ENCODE peak calls at places on chromosome 14, in six cellular contexts. One of them, this sample, is unnamed.

GRCh38 chr14:83007641-83008237 is 1474.1 kb upstream of the SEL1L start:
- DNase-seq in NCI-H1694: no peak
- DNase-seq in breast epithelium: no peak
- DNase-seq in stimulated activated CD4-positive, alpha-beta T cell treated with anti-CD3 and anti-CD28 coated beads, Interleukin-15, amount 100 ng/mL, for 1 hour: no peak
- DNase-seq in midbrain: no peak
- DNase-seq in pancreas: no peak
- DNase-seq in this sample: no peak

GRCh38 chr14:32233292-32233691 is 30.2 kb upstream of the RNU6-8 start:
- DNase-seq in NCI-H1694: no peak
- DNase-seq in breast epithelium: no peak
- DNase-seq in stimulated activated CD4-positive, alpha-beta T cell treated with anti-CD3 and anti-CD28 coated beads, Interleukin-15, amount 100 ng/mL, for 1 hour: no peak
- DNase-seq in midbrain: no peak
- DNase-seq in pancreas: no peak
- DNase-seq in this sample: no peak

GRCh38 chr14:24329736-24330135 is 5.1 kb downstream of the ADCY4 start:
- DNase-seq in NCI-H1694: no peak
- DNase-seq in breast epithelium: no peak
- DNase-seq in stimulated activated CD4-positive, alpha-beta T cell treated with anti-CD3 and anti-CD28 coated beads, Interleukin-15, amount 100 ng/mL, for 1 hour: no peak
- DNase-seq in midbrain: no peak
- DNase-seq in pancreas: no peak
- DNase-seq in this sample: no peak

GRCh38 chr14:72463291-72463866 is 430.5 kb downstream of the DPF3 start:
- DNase-seq in NCI-H1694: no peak
- DNase-seq in breast epithelium: no peak
- DNase-seq in stimulated activated CD4-positive, alpha-beta T cell treated with anti-CD3 and anti-CD28 coated beads, Interleukin-15, amount 100 ng/mL, for 1 hour: no peak
- DNase-seq in midbrain: no peak
- DNase-seq in pancreas: no peak
- DNase-seq in this sample: no peak

GRCh38 chr14:55245657-55246268 is 25.5 kb upstream of the FBXO34 start:
- DNase-seq in NCI-H1694: peak; percentile 30
- DNase-seq in breast epithelium: no peak
- DNase-seq in stimulated activated CD4-positive, alpha-beta T cell treated with anti-CD3 and anti-CD28 coated beads, Interleukin-15, amount 100 ng/mL, for 1 hour: no peak
- DNase-seq in midbrain: no peak
- DNase-seq in pancreas: peak; percentile 22
- DNase-seq in this sample: peak; percentile 6

GRCh38 chr14:102007916-102008418 is 43.6 kb downstream of the DYNC1H1 start:
- DNase-seq in NCI-H1694: no peak
- DNase-seq in breast epithelium: no peak
- DNase-seq in stimulated activated CD4-positive, alpha-beta T cell treated with anti-CD3 and anti-CD28 coated beads, Interleukin-15, amount 100 ng/mL, for 1 hour: no peak
- DNase-seq in midbrain: no peak
- DNase-seq in pancreas: no peak
- DNase-seq in this sample: no peak

GRCh38 chr14:64628940-64629403 is 75.3 kb upstream of the PLEKHG3 start:
- DNase-seq in NCI-H1694: no peak
- DNase-seq in breast epithelium: no peak
- DNase-seq in stimulated activated CD4-positive, alpha-beta T cell treated with anti-CD3 and anti-CD28 coated beads, Interleukin-15, amount 100 ng/mL, for 1 hour: no peak
- DNase-seq in midbrain: peak; percentile 59
- DNase-seq in pancreas: no peak
- DNase-seq in this sample: peak; percentile 61

GRCh38 chr14:91872011-91872476 is 4.7 kb upstream of the TC2N start:
- DNase-seq in NCI-H1694: no peak
- DNase-seq in breast epithelium: no peak
- DNase-seq in stimulated activated CD4-positive, alpha-beta T cell treated with anti-CD3 and anti-CD28 coated beads, Interleukin-15, amount 100 ng/mL, for 1 hour: no peak
- DNase-seq in midbrain: no peak
- DNase-seq in pancreas: peak; percentile 79
- DNase-seq in this sample: no peak

GRCh38 chr14:69701269-69701668 is 65.7 kb upstream of the SRSF5 start:
- DNase-seq in NCI-H1694: no peak
- DNase-seq in breast epithelium: no peak
- DNase-seq in stimulated activated CD4-positive, alpha-beta T cell treated with anti-CD3 and anti-CD28 coated beads, Interleukin-15, amount 100 ng/mL, for 1 hour: no peak
- DNase-seq in midbrain: peak; percentile 67
- DNase-seq in pancreas: no peak
- DNase-seq in this sample: peak; percentile 59

GRCh38 chr14:63727736-63728728 is at the start of gene SGPP1:
- DNase-seq in NCI-H1694: peak; percentile 32
- DNase-seq in breast epithelium: peak; percentile 75
- DNase-seq in stimulated activated CD4-positive, alpha-beta T cell treated with anti-CD3 and anti-CD28 coated beads, Interleukin-15, amount 100 ng/mL, for 1 hour: peak; percentile 60
- DNase-seq in midbrain: peak; percentile 71
- DNase-seq in pancreas: peak; percentile 85
- DNase-seq in this sample: peak; percentile 75

GRCh38 chr14:95359974-95360826 is 40.5 kb upstream of the CLMN start:
- DNase-seq in NCI-H1694: no peak
- DNase-seq in breast epithelium: no peak
- DNase-seq in stimulated activated CD4-positive, alpha-beta T cell treated with anti-CD3 and anti-CD28 coated beads, Interleukin-15, amount 100 ng/mL, for 1 hour: no peak
- DNase-seq in midbrain: peak; percentile 87
- DNase-seq in pancreas: no peak
- DNase-seq in this sample: peak; percentile 87

GRCh38 chr14:96648506-96649326 is 146.5 kb downstream of the PAPOLA start:
- DNase-seq in NCI-H1694: no peak
- DNase-seq in breast epithelium: no peak
- DNase-seq in stimulated activated CD4-positive, alpha-beta T cell treated with anti-CD3 and anti-CD28 coated beads, Interleukin-15, amount 100 ng/mL, for 1 hour: no peak
- DNase-seq in midbrain: no peak
- DNase-seq in pancreas: no peak
- DNase-seq in this sample: no peak

GRCh38 chr14:69996197-69996596 is 117.0 kb downstream of the SMOC1 start:
- DNase-seq in NCI-H1694: no peak
- DNase-seq in breast epithelium: no peak
- DNase-seq in stimulated activated CD4-positive, alpha-beta T cell treated with anti-CD3 and anti-CD28 coated beads, Interleukin-15, amount 100 ng/mL, for 1 hour: no peak
- DNase-seq in midbrain: no peak
- DNase-seq in pancreas: no peak
- DNase-seq in this sample: no peak

GRCh38 chr14:85529803-85530574 is at the start of gene FLRT2:
- DNase-seq in NCI-H1694: no peak
- DNase-seq in breast epithelium: no peak
- DNase-seq in stimulated activated CD4-positive, alpha-beta T cell treated with anti-CD3 and anti-CD28 coated beads, Interleukin-15, amount 100 ng/mL, for 1 hour: no peak
- DNase-seq in midbrain: no peak
- DNase-seq in pancreas: peak; percentile 88
- DNase-seq in this sample: peak; percentile 58

GRCh38 chr14:88630565-88630964 is 67.7 kb downstream of the ZC3H14 start:
- DNase-seq in NCI-H1694: no peak
- DNase-seq in breast epithelium: no peak
- DNase-seq in stimulated activated CD4-positive, alpha-beta T cell treated with anti-CD3 and anti-CD28 coated beads, Interleukin-15, amount 100 ng/mL, for 1 hour: no peak
- DNase-seq in midbrain: no peak
- DNase-seq in pancreas: peak; percentile 16
- DNase-seq in this sample: no peak

GRCh38 chr14:68639518-68640292 is 153.2 kb downstream of the ZFP36L1 start:
- DNase-seq in NCI-H1694: no peak
- DNase-seq in breast epithelium: no peak
- DNase-seq in stimulated activated CD4-positive, alpha-beta T cell treated with anti-CD3 and anti-CD28 coated beads, Interleukin-15, amount 100 ng/mL, for 1 hour: no peak
- DNase-seq in midbrain: no peak
- DNase-seq in pancreas: no peak
- DNase-seq in this sample: no peak

GRCh38 chr14:50714452-50715073 is 46.5 kb upstream of the SAV1 start:
- DNase-seq in NCI-H1694: peak; percentile 40
- DNase-seq in breast epithelium: no peak
- DNase-seq in stimulated activated CD4-positive, alpha-beta T cell treated with anti-CD3 and anti-CD28 coated beads, Interleukin-15, amount 100 ng/mL, for 1 hour: no peak
- DNase-seq in midbrain: peak; percentile 66
- DNase-seq in pancreas: no peak
- DNase-seq in this sample: no peak

GRCh38 chr14:22821193-22822016 is 6.2 kb upstream of the SLC7A7 start:
- DNase-seq in NCI-H1694: no peak
- DNase-seq in breast epithelium: no peak
- DNase-seq in stimulated activated CD4-positive, alpha-beta T cell treated with anti-CD3 and anti-CD28 coated beads, Interleukin-15, amount 100 ng/mL, for 1 hour: no peak
- DNase-seq in midbrain: no peak
- DNase-seq in pancreas: peak; percentile 67
- DNase-seq in this sample: no peak

GRCh38 chr14:45177081-45177480 is 41.4 kb downstream of the FANCM start:
- DNase-seq in NCI-H1694: no peak
- DNase-seq in breast epithelium: no peak
- DNase-seq in stimulated activated CD4-positive, alpha-beta T cell treated with anti-CD3 and anti-CD28 coated beads, Interleukin-15, amount 100 ng/mL, for 1 hour: no peak
- DNase-seq in midbrain: no peak
- DNase-seq in pancreas: no peak
- DNase-seq in this sample: no peak

GRCh38 chr14:24605435-24606190 is 3.9 kb downstream of the GZMH start:
- DNase-seq in NCI-H1694: no peak
- DNase-seq in breast epithelium: no peak
- DNase-seq in stimulated activated CD4-positive, alpha-beta T cell treated with anti-CD3 and anti-CD28 coated beads, Interleukin-15, amount 100 ng/mL, for 1 hour: peak; percentile 49
- DNase-seq in midbrain: no peak
- DNase-seq in pancreas: no peak
- DNase-seq in this sample: no peak

GRCh38 chr14:23487216-23487615 is 17.7 kb downstream of the NGDN start:
- DNase-seq in NCI-H1694: peak; percentile 91
- DNase-seq in breast epithelium: no peak
- DNase-seq in stimulated activated CD4-positive, alpha-beta T cell treated with anti-CD3 and anti-CD28 coated beads, Interleukin-15, amount 100 ng/mL, for 1 hour: no peak
- DNase-seq in midbrain: peak; percentile 21
- DNase-seq in pancreas: no peak
- DNase-seq in this sample: peak; percentile 24

GRCh38 chr14:67749341-67750110 is 47.8 kb downstream of the RDH12 start:
- DNase-seq in NCI-H1694: peak; percentile 95
- DNase-seq in breast epithelium: no peak
- DNase-seq in stimulated activated CD4-positive, alpha-beta T cell treated with anti-CD3 and anti-CD28 coated beads, Interleukin-15, amount 100 ng/mL, for 1 hour: no peak
- DNase-seq in midbrain: no peak
- DNase-seq in pancreas: no peak
- DNase-seq in this sample: no peak

GRCh38 chr14:93027810-93028723 is 87.7 kb downstream of the ITPK1 start:
- DNase-seq in NCI-H1694: no peak
- DNase-seq in breast epithelium: no peak
- DNase-seq in stimulated activated CD4-positive, alpha-beta T cell treated with anti-CD3 and anti-CD28 coated beads, Interleukin-15, amount 100 ng/mL, for 1 hour: no peak
- DNase-seq in midbrain: no peak
- DNase-seq in pancreas: no peak
- DNase-seq in this sample: no peak

GRCh38 chr14:75559451-75560187 is 18.8 kb upstream of the FLVCR2 start:
- DNase-seq in NCI-H1694: no peak
- DNase-seq in breast epithelium: no peak
- DNase-seq in stimulated activated CD4-positive, alpha-beta T cell treated with anti-CD3 and anti-CD28 coated beads, Interleukin-15, amount 100 ng/mL, for 1 hour: peak; percentile 54
- DNase-seq in midbrain: no peak
- DNase-seq in pancreas: no peak
- DNase-seq in this sample: no peak

GRCh38 chr14:29016050-29016900 is 249.7 kb downstream of the FOXG1 start:
- DNase-seq in NCI-H1694: peak; percentile 69
- DNase-seq in breast epithelium: no peak
- DNase-seq in stimulated activated CD4-positive, alpha-beta T cell treated with anti-CD3 and anti-CD28 coated beads, Interleukin-15, amount 100 ng/mL, for 1 hour: no peak
- DNase-seq in midbrain: peak; percentile 2
- DNase-seq in pancreas: peak; percentile 13
- DNase-seq in this sample: no peak

GRCh38 chr14:77296906-77297305 is 23.8 kb downstream of the POMT2 start:
- DNase-seq in NCI-H1694: no peak
- DNase-seq in breast epithelium: no peak
- DNase-seq in stimulated activated CD4-positive, alpha-beta T cell treated with anti-CD3 and anti-CD28 coated beads, Interleukin-15, amount 100 ng/mL, for 1 hour: no peak
- DNase-seq in midbrain: no peak
- DNase-seq in pancreas: no peak
- DNase-seq in this sample: no peak

GRCh38 chr14:103448097-103448496 is 62.9 kb downstream of the MARK3 start:
- DNase-seq in NCI-H1694: no peak
- DNase-seq in breast epithelium: no peak
- DNase-seq in stimulated activated CD4-positive, alpha-beta T cell treated with anti-CD3 and anti-CD28 coated beads, Interleukin-15, amount 100 ng/mL, for 1 hour: no peak
- DNase-seq in midbrain: no peak
- DNase-seq in pancreas: no peak
- DNase-seq in this sample: no peak

This sample was measured in putamen.